ENCODE peak calls at places on chromosomes 1 and 21, in six cellular contexts. M, Q, J, N, S and U are unnamed samples.

GRCh38 chr1:150186789-150187559 is 37.3 kb downstream of the PLEKHO1 start:
- DNase-seq in M (no peak), J (no peak), S (no peak), Q (no peak), N (peak; percentile 38), U (no peak)

GRCh38 chr1:245645894-245646293 is 491.1 kb downstream of the KIF26B start:
- DNase-seq in M (no peak), J (no peak), S (no peak), N (no peak), Q (peak; percentile 72), U (no peak)

GRCh38 chr1:210905944-210906453 is 227.9 kb downstream of the KCNH1 start:
- DNase-seq in Q (no peak), N (no peak), S (no peak), M (no peak), J (no peak), U (no peak)

GRCh38 chr1:210381934-210382333 is 53.2 kb downstream of the HHAT start:
- DNase-seq in M (no peak), S (no peak), J (no peak), Q (no peak), N (no peak), U (no peak)

GRCh38 chr1:238675241-238675640 is 711.1 kb upstream of the CHRM3 start:
- DNase-seq in M (no peak), N (no peak), J (no peak), Q (no peak), S (no peak), U (no peak)

GRCh38 chr1:15065291-15065690 is 88.3 kb upstream of the TMEM51 start:
- DNase-seq in J (no peak), Q (no peak), N (no peak), M (no peak), S (no peak), U (no peak)

GRCh38 chr1:25041869-25042268 is 111.8 kb upstream of the RUNX3 start:
- DNase-seq in Q (no peak), J (no peak), M (no peak), N (no peak), S (no peak), U (no peak)

GRCh38 chr21:38349111-38349746 is 92.4 kb downstream of the KCNJ15 start:
- DNase-seq in J (no peak), N (no peak), Q (no peak), M (no peak), S (no peak), U (no peak)

GRCh38 chr1:234281826-234282489 is 91.3 kb upstream of the COA6 start:
- DNase-seq in M (no peak), Q (no peak), S (no peak), N (no peak), J (no peak), U (no peak)

GRCh38 chr1:912740-913301 is 10.9 kb upstream of the SAMD11 start:
- DNase-seq in S (peak; percentile 18), Q (no peak), N (no peak), M (no peak), J (no peak), U (no peak)

GRCh38 chr21:34560021-34560420 is 48.0 kb upstream of the KCNE1 start:
- DNase-seq in Q (no peak), S (no peak), M (no peak), N (no peak), J (no peak), U (no peak)

GRCh38 chr1:25971044-25971881 is 26.6 kb downstream of the PAFAH2 start:
- DNase-seq in M (no peak), S (no peak), N (no peak), J (no peak), Q (no peak), U (no peak)

GRCh38 chr1:97105531-97105930 is 383.9 kb downstream of the PTBP2 start:
- DNase-seq in M (no peak), Q (no peak), S (no peak), N (no peak), J (no peak), U (no peak)

GRCh38 chr1:107963601-107964396 is 1.2 kb downstream of the VAV3 start:
- DNase-seq in S (peak; percentile 12), N (no peak), M (peak; percentile 13), J (peak; percentile 8), Q (peak; percentile 62), U (peak; percentile 19)

GRCh38 chr1:157092831-157093230 is 6.8 kb downstream of the ETV3L start:
- DNase-seq in S (no peak), J (no peak), Q (no peak), M (no peak), N (no peak), U (peak; percentile 71)

GRCh38 chr1:219772265-219773036 is 155.9 kb downstream of the SLC30A10 start:
- DNase-seq in N (no peak), S (no peak), M (no peak), Q (no peak), J (no peak), U (peak; percentile 28)

GRCh38 chr21:33859373-33860102 is 56.1 kb downstream of the ATP5PO start:
- DNase-seq in S (no peak), M (no peak), J (no peak), Q (no peak), N (no peak), U (no peak)

GRCh38 chr1:228142616-228143203 is 2.6 kb downstream of the GUK1 start:
- DNase-seq in Q (no peak), J (no peak), M (no peak), N (no peak), S (peak; percentile 4), U (no peak)

GRCh38 chr1:67723620-67724019 is 38.6 kb downstream of the GADD45A start:
- DNase-seq in Q (no peak), J (no peak), M (no peak), N (no peak), S (no peak), U (no peak)

GRCh38 chr1:164592634-164593033 is 33.6 kb downstream of the PBX1 start:
- DNase-seq in J (no peak), S (no peak), Q (no peak), N (no peak), M (no peak), U (no peak)

GRCh38 chr1:150981177-150981804 is 801 bp upstream of the ANXA9 start:
- DNase-seq in N (no peak), M (no peak), S (peak; percentile 40), Q (no peak), J (no peak), U (no peak)

GRCh38 chr1:26723013-26723991 is 27.5 kb downstream of the ARID1A start:
- DNase-seq in N (peak; percentile 21), J (no peak), S (peak; percentile 85), M (peak; percentile 76), Q (no peak), U (peak; percentile 74)

GRCh38 chr1:85153149-85153891 is 47.5 kb downstream of the SYDE2 start:
- DNase-seq in J (no peak), S (no peak), N (no peak), Q (peak; percentile 11), M (no peak), U (no peak)

GRCh38 chr1:226863446-226863845 is 7.0 kb upstream of the PSEN2 start:
- DNase-seq in Q (no peak), M (no peak), J (no peak), N (no peak), S (no peak), U (no peak)

GRCh38 chr1:226867461-226868054 is 2.9 kb upstream of the PSEN2 start:
- DNase-seq in M (no peak), N (no peak), J (no peak), S (no peak), Q (no peak), U (no peak)

GRCh38 chr1:226864311-226864710 is 6.1 kb upstream of the PSEN2 start:
- DNase-seq in M (no peak), Q (no peak), N (no peak), J (no peak), S (no peak), U (no peak)

GRCh38 chr1:226862900-226863299 is 7.5 kb upstream of the PSEN2 start:
- DNase-seq in Q (no peak), J (no peak), S (no peak), N (no peak), M (no peak), U (no peak)

DNA sequence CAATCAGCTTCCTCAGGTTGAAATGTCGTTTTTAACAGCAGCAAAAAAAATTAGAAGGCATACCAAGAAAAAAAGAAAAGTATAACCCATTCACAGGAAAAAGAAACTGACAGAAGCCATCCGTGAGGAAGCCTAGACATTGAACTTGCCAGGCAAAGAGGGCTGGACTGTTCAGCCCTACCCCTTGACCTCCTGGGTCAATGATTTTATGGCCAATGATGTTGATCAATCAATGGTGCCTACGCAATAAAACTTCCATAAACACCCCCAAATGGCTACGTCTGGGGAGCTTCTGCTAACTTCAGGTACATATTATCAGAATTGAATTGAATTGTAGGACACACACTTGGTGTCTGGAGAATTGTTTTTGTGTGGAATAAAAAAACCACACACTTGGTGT is 4.8 kb upstream of the PSEN2 start:
- DNase-seq in Q (no peak), M (no peak), N (no peak), S (no peak), J (no peak), U (no peak)
- TF ChIP-seq CTCF in Q (no peak), M (no peak), N (no peak), S (no peak), J (no peak), U (no peak)

GRCh38 chr1:176863613-176864012 is 300.9 kb downstream of the ASTN1 start:
- DNase-seq in N (no peak), J (no peak), M (no peak), Q (no peak), S (no peak), U (no peak)
- H3K4me1 ChIP-seq in N (no peaks in the 10 kb centered on the region), J (no peaks in the 10 kb centered on the region), M (no peaks in the 10 kb centered on the region), Q (no peaks in the 10 kb centered on the region), S (no peaks in the 10 kb centered on the region), U (no peaks in the 10 kb centered on the region)

GRCh38 chr1:5448486-5448885 is 543.7 kb downstream of the NPHP4 start:
- DNase-seq in M (no peak), J (no peak), N (peak; percentile 1), S (peak; percentile 5), Q (no peak), U (no peak)
- TF ChIP-seq CTCF in M (no peak), J (no peak), N (peak; percentile 31), S (no peak), Q (no peak), U (no peak)

GRCh38 chr21:20949884-20950283 is 48.3 kb upstream of the NCAM2 start:
- DNase-seq in M (no peak), N (no peak), J (no peak), S (no peak), Q (no peak), U (no peak)
- H3K4me1 ChIP-seq in M (no peaks in the 10 kb centered on the region), N (no peaks in the 10 kb centered on the region), J (no peaks in the 10 kb centered on the region), S (no peaks in the 10 kb centered on the region), Q (no peaks in the 10 kb centered on the region), U (no peaks in the 10 kb centered on the region)

GRCh38 chr1:172143384-172144025 is 277.0 kb upstream of the C1orf105 start:
- DNase-seq in Q (no peak), M (no peak), J (no peak), N (no peak), S (no peak), U (peak; percentile 22)
- TF ChIP-seq CTCF in Q (no peak), M (no peak), J (no peak), N (no peak), S (no peak), U (no peak)

GRCh38 chr1:117638759-117639158 is 32.9 kb downstream of the TENT5C start:
- DNase-seq in S (no peak), Q (no peak), J (no peak), N (no peak), M (no peak), U (no peak)
- H3K4me1 ChIP-seq in S (no peaks in the 10 kb centered on the region), Q (peaks cover 11% of the 10 kb centered on the region), J (peaks cover 5% of the 10 kb centered on the region), N (no peaks in the 10 kb centered on the region), M (no peaks in the 10 kb centered on the region), U (no peaks in the 10 kb centered on the region)